ENCODE peak calls at places on chromosomes 2 and 18, in four cellular contexts. H is PC-9, C is T-cell, L is OCI-M1. I is an unnamed sample.

GRCh38 chr18:59657012-59657411 is 40.2 kb downstream of the CCBE1 start:
- DNase-seq in H (no peak), C (no peak), L (no peak), I (no peak)

GRCh38 chr2:80022018-80022417 is 282.5 kb downstream of the LRRTM1 start:
- DNase-seq in H (no peak), C (no peak), L (no peak), I (no peak)

GRCh38 chr2:204731996-204732395 is 186.7 kb downstream of the PARD3B start:
- DNase-seq in H (no peak), C (no peak), L (no peak), I (no peak)

GRCh38 chr2:199407421-199407820 is 50.3 kb downstream of the SATB2 start:
- DNase-seq in H (no peak), C (no peak), L (no peak), I (no peak)

GRCh38 chr2:191901031-191901430 is 54.1 kb upstream of the CAVIN2 start:
- DNase-seq in H (no peak), C (no peak), L (no peak), I (no peak)

GRCh38 chr2:161237397-161238263 is 70.6 kb upstream of the PSMD14 start:
- DNase-seq in H (no peak), C (peak), L (no peak), I (no peak)

GRCh38 chr18:79378416-79379250 is 17.1 kb upstream of the NFATC1 start:
- DNase-seq in H (no peak), C (peak), L (peak), I (peak)

GRCh38 chr2:164371916-164372315 is 249.4 kb downstream of the GRB14 start:
- DNase-seq in H (no peak), C (no peak), L (no peak), I (no peak)

GRCh38 chr18:32259553-32259952 is 69.7 kb downstream of the MEP1B start:
- DNase-seq in H (no peak), C (no peak), L (no peak), I (no peak)

GRCh38 chr2:239318091-239318725 is 82.6 kb downstream of the HDAC4 start:
- DNase-seq in H (no peak), C (no peak), L (peak), I (no peak)

GRCh38 chr18:62713651-62714247 is 1.6 kb upstream of the PHLPP1 start:
- DNase-seq in H (no peak), C (no peak), L (no peak), I (no peak)

GRCh38 chr2:67032091-67032490 is 365.0 kb upstream of the ETAA1 start:
- DNase-seq in H (no peak), C (no peak), L (no peak), I (no peak)

GRCh38 chr2:150091896-150092295 is 395.6 kb downstream of the RND3 start:
- DNase-seq in H (no peak), C (no peak), L (no peak), I (no peak)

GRCh38 chr2:71299507-71299906 is 32.1 kb upstream of the ZNF638 start:
- DNase-seq in H (no peak), C (no peak), L (peak), I (no peak)

GRCh38 chr2:240560084-240560479 is at the start of gene DUSP28:
- DNase-seq in H (peak), C (peak), L (peak), I (peak)

GRCh38 chr2:70938580-70938938 is 2.9 kb downstream of the ATP6V1B1 start:
- DNase-seq in H (no peak), C (no peak), L (no peak), I (no peak)

GRCh38 chr2:102304711-102305591 is 6.4 kb upstream of the IL1RL1 start:
- DNase-seq in H (no peak), C (no peak), L (no peak), I (no peak)

GRCh38 chr2:17160594-17160993 is 357.6 kb downstream of the RAD51AP2 start:
- DNase-seq in H (no peak), C (no peak), L (no peak), I (no peak)

GRCh38 chr2:160309585-160309984 is 109.5 kb upstream of the ITGB6 start:
- DNase-seq in H (no peak), C (no peak), L (no peak), I (no peak)

GRCh38 chr2:40190457-40190856 is 261.4 kb downstream of the SLC8A1 start:
- DNase-seq in H (no peak), C (no peak), L (no peak), I (no peak)

GRCh38 chr2:72924353-72925240 is 7.3 kb downstream of the EMX1 start:
- DNase-seq in H (no peak), C (no peak), L (no peak), I (no peak)

GRCh38 chr2:164816046-164816445 is 25.6 kb downstream of the COBLL1 start:
- DNase-seq in H (no peak), C (no peak), L (no peak), I (no peak)

GRCh38 chr2:135124924-135125886 is 73.1 kb downstream of the RAB3GAP1 start:
- DNase-seq in H (no peak), C (no peak), L (peak), I (no peak)

GRCh38 chr2:187055463-187055862 is 206.5 kb upstream of the ZSWIM2 start:
- DNase-seq in H (no peak), C (no peak), L (peak), I (no peak)

GRCh38 chr18:56148373-56148772 is 490.0 kb downstream of the TXNL1 start:
- DNase-seq in H (no peak), C (no peak), L (peak), I (no peak)

GRCh38 chr2:48114256-48114655 is 208.0 kb upstream of the FBXO11 start:
- DNase-seq in H (peak), C (peak), L (peak), I (no peak)

GRCh38 chr2:28976584-28976983 is 4.5 kb upstream of the TOGARAM2 start:
- DNase-seq in H (peak), C (no peak), L (no peak), I (no peak)

GRCh38 chr18:22168360-22168921 is 948 bp upstream of the GATA6 start:
- DNase-seq in H (peak), C (no peak), L (peak), I (peak)

GRCh38 chr18:76376668-76377358 is 118.2 kb downstream of the ZNF516 start:
- DNase-seq in H (no peak), C (peak), L (no peak), I (no peak)

GRCh38 chr2:189347540-189347939 is 93.7 kb upstream of the WDR75 start:
- DNase-seq in H (peak), C (no peak), L (peak), I (peak)

GRCh38 chr18:10558243-10558966 is 32.6 kb downstream of the NAPG start:
- DNase-seq in H (no peak), C (no peak), L (no peak), I (no peak)

GRCh38 chr18:25896178-25896780 is 194.1 kb downstream of the SS18 start:
- DNase-seq in H (no peak), C (no peak), L (peak), I (no peak)

GRCh38 chr2:231696004-231696367 is 12.3 kb upstream of the PTMA start:
- DNase-seq in H (no peak), C (no peak), L (no peak), I (no peak)

GRCh38 chr2:61550375-61551209 is 12.4 kb upstream of the XPO1 start:
- DNase-seq in H (no peak), C (no peak), L (no peak), I (no peak)

I was measured in effector memory CD8-positive, alpha-beta T cell.